ENCODE peak calls at places on chromosomes 7 and 10, in six cellular contexts. W is IMR-90, I is neuronal stem cell, Y is H1, U is mesenchymal stem cell, V is H9. K is an unnamed sample.

GRCh38 chr7:110856704-110857103 is 234.2 kb upstream of the LRRN3 start:
- DNase-seq in W (peak), I (no peak), Y (no peak), U (peak), V (no peak), K (no peak)

GRCh38 chr7:85815511-85815910 is 628.7 kb upstream of the SEMA3D start:
- DNase-seq in W (no peak), I (no peak), Y (no peak), U (no peak), V (no peak), K (no peak)

GRCh38 chr7:11168622-11169170 is 195.0 kb downstream of the PHF14 start:
- DNase-seq in W (no peak), I (no peak), Y (no peak), U (no peak), V (no peak), K (no peak)

GRCh38 chr7:77531038-77531437 is 6.1 kb upstream of the PTPN12 start:
- DNase-seq in W (no peak), I (no peak), Y (no peak), U (no peak), V (no peak), K (no peak)

GRCh38 chr10:69866246-69866687 is 64.6 kb downstream of the COL13A1 start:
- DNase-seq in W (no peak), I (no peak), Y (no peak), U (no peak), V (no peak), K (no peak)

GRCh38 chr10:114767589-114768393 is 53.8 kb upstream of the FHIP2A start:
- DNase-seq in W (peak), I (no peak), Y (no peak), U (no peak), V (peak), K (peak)

GRCh38 chr7:131424219-131424822 is 96.6 kb downstream of the MKLN1 start:
- DNase-seq in W (peak), I (no peak), Y (no peak), U (peak), V (no peak), K (peak)

GRCh38 chr7:95601324-95601723 is 5.0 kb upstream of the PDK4 start:
- DNase-seq in W (no peak), I (no peak), Y (no peak), U (no peak), V (no peak), K (no peak)

GRCh38 chr10:92486637-92487036 is 87.3 kb downstream of the IDE start:
- DNase-seq in W (no peak), I (no peak), Y (no peak), U (peak), V (no peak), K (no peak)

GRCh38 chr7:102992820-102993531 is 80.2 kb downstream of the LRRC17 start:
- DNase-seq in W (peak), I (no peak), Y (no peak), U (peak), V (no peak), K (peak)

GRCh38 chr7:155983176-155983815 is 171.0 kb upstream of the SHH start:
- DNase-seq in W (no peak), I (no peak), Y (no peak), U (no peak), V (peak), K (no peak)

GRCh38 chr10:79429751-79430150 is 15.7 kb downstream of the ZCCHC24 start:
- DNase-seq in W (no peak), I (no peak), Y (no peak), U (no peak), V (no peak), K (no peak)

GRCh38 chr7:119377-120163 is 72.8 kb upstream of the FAM20C start:
- DNase-seq in W (no peak), I (no peak), Y (no peak), U (peak), V (no peak), K (no peak)

GRCh38 chr10:30111340-30111980 is 52.1 kb upstream of the JCAD start:
- DNase-seq in W (peak), I (no peak), Y (no peak), U (no peak), V (no peak), K (no peak)

GRCh38 chr7:158085741-158086695 is 501.6 kb downstream of the PTPRN2 start:
- DNase-seq in W (no peak), I (no peak), Y (no peak), U (no peak), V (no peak), K (no peak)

GRCh38 chr7:144786079-144786478 is 49.8 kb downstream of the TPK1 start:
- DNase-seq in W (no peak), I (no peak), Y (no peak), U (no peak), V (no peak), K (no peak)

GRCh38 chr7:33748793-33749192 is 156.5 kb upstream of the BMPER start:
- DNase-seq in W (no peak), I (no peak), Y (no peak), U (no peak), V (no peak), K (peak)

DNA sequence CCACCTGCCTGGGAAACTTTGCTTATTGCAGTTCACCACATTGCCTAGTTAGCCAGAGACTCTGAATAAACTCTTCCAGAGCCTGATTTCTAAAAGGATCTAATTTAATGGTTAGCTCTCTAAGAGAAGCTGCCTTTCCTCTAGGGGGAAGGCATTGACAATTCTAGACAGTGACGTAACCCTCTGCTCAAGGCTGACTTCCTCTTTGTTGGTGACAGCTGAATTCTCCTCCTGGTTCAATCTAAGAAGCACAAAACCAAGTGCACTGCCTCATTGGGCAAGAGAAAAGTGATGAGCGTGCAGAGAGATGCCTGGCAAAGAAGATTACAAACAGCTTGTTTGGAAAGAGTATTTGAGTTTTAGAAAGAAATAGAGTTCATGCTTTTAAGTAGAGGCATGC is 102.7 kb downstream of the MACC1 start:
- DNase-seq in W (no peak), I (peak), Y (no peak), U (peak), V (no peak), K (no peak)
- H3K4ac ChIP-seq in W (no peak), I (no peak), Y (no peak), U (no peak), V (no peak), K (no peak)

GRCh38 chr7:25835191-25835590 is 316.8 kb upstream of the NFE2L3 start:
- DNase-seq in W (peak), I (no peak), Y (no peak), U (peak), V (no peak), K (no peak)
- H3K14ac ChIP-seq in W (no peak), I (no peak), Y (no peak), U (no peak), V (no peak), K (peak)

GRCh38 chr10:110530131-110530831 is 32.6 kb downstream of the DUSP5 start:
- DNase-seq in W (no peak), I (peak), Y (peak), U (peak), V (peak), K (peak)
- H3K4ac ChIP-seq in W (peak), I (no peak), Y (peak), U (no peak), V (no peak), K (no peak)

GRCh38 chr7:22654836-22655235 is 72.2 kb upstream of the IL6 start:
- DNase-seq in W (peak), I (no peak), Y (no peak), U (no peak), V (no peak), K (peak)

GRCh38 chr7:22651036-22651435 is 76.0 kb upstream of the IL6 start:
- DNase-seq in W (peak), I (no peak), Y (no peak), U (no peak), V (no peak), K (peak)

GRCh38 chr7:22653981-22654380 is 73.0 kb upstream of the IL6 start:
- DNase-seq in W (no peak), I (no peak), Y (no peak), U (no peak), V (no peak), K (no peak)

GRCh38 chr7:22649686-22650085 is 77.3 kb upstream of the IL6 start:
- DNase-seq in W (no peak), I (no peak), Y (no peak), U (no peak), V (no peak), K (no peak)

DNA sequence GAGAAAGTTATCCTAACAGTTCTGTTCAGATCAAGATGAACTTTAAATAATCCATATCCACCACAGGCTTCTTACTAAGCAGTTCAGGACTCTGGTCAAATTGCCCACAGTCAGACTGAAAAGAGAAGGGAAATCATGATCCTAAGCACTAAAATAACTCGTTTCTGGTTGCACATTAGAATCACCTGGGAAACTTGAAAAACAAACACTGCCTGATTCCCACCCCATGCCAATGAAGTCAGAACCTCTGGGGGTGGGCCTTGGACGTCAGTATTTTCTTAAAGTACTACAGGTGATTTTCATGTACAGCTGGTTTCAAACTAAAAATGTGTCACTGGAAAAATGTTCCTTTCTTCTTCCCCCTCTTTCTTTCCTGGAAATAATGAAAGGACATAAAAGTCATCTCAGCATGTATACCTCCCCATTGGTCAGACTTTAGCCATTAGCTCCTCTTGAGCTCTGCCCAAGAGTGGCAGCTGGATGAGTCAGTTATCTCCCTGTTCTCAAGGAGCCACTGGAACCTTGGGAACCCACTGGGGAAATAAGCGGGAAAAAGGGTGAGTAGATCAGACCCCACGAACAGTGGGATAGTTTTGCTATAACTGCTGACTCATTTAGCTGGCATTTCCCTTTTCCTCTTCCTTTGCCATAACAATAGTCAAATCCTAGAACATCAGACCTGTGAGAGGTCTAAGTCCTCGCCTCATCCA is 75.3 kb upstream of the IL6 start:
- DNase-seq in W (peak), I (no peak), Y (no peak), U (peak), V (no peak), K (peak)
- H3K14ac ChIP-seq in W (peak), I (no peak), Y (no peak), U (no peak), V (no peak), K (no peak)

GRCh38 chr7:27243340-27244163 is 950 bp downstream of the EVX1 start:
- DNase-seq in W (no peak), I (no peak), Y (no peak), U (no peak), V (peak), K (no peak)

GRCh38 chr7:27241189-27242045 is 1.2 kb upstream of the EVX1 start:
- DNase-seq in W (no peak), I (no peak), Y (no peak), U (no peak), V (peak), K (no peak)

GRCh38 chr7:27244488-27245123 is 2.0 kb downstream of the EVX1 start:
- DNase-seq in W (no peak), I (no peak), Y (no peak), U (no peak), V (peak), K (no peak)

GRCh38 chr7:27242046-27242579 is 489 bp upstream of the EVX1 start:
- DNase-seq in W (no peak), I (no peak), Y (no peak), U (no peak), V (no peak), K (no peak)

GRCh38 chr7:27242580-27243339 is at the start of gene EVX1:
- DNase-seq in W (peak), I (no peak), Y (no peak), U (peak), V (peak), K (no peak)
- H3K4ac ChIP-seq in W (no peak), I (no peak), Y (peak), U (no peak), V (no peak), K (no peak)

GRCh38 chr10:31595992-31596391 is 277.0 kb downstream of the ZEB1 start:
- DNase-seq in W (no peak), I (no peak), Y (no peak), U (no peak), V (no peak), K (no peak)
- H3K14ac ChIP-seq in W (no peak), I (no peak), Y (no peak), U (no peak), V (no peak), K (no peak)

GRCh38 chr10:90302758-90303443 is 554.9 kb downstream of the HTR7 start:
- DNase-seq in W (no peak), I (no peak), Y (no peak), U (no peak), V (no peak), K (no peak)
- H3K4ac ChIP-seq in W (no peak), I (no peak), Y (no peak), U (no peak), V (no peak), K (no peak)

DNA sequence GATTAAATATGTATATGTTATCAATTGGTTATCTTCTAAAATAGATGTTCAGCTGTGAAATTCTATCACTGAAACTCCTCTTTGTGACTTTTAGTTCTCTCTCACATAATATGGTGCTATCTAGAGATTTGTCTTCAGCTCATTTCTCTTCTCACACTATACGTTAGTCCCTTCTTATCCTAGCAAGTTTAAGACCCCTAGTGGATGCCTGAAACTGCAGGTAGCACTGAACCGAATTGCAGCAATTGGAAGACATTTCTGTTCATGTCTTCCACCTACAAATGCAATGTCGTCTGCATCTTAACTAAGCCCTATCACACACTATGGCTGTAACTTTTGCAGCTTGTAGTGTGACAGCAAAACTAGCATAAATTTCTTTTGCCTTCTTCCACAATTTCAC is 442.7 kb upstream of the POM121L12 start:
- DNase-seq in W (no peak), I (no peak), Y (no peak), U (no peak), V (no peak), K (no peak)
- H3K14ac ChIP-seq in W (no peak), I (no peak), Y (no peak), U (no peak), V (no peak), K (no peak)

GRCh38 chr10:112949128-112949823 is 771 bp upstream of the TCF7L2 start:
- DNase-seq in W (peak), I (no peak), Y (no peak), U (peak), V (no peak), K (peak)

GRCh38 chr10:112949875-112950507 is at the start of gene TCF7L2:
- DNase-seq in W (peak), I (peak), Y (peak), U (peak), V (peak), K (peak)

GRCh38 chr10:112952282-112952991 is 2.4 kb downstream of the TCF7L2 start:
- DNase-seq in W (peak), I (no peak), Y (no peak), U (peak), V (no peak), K (peak)

GRCh38 chr10:112951349-112952281 is 1.6 kb downstream of the TCF7L2 start:
- DNase-seq in W (peak), I (peak), Y (no peak), U (peak), V (peak), K (peak)

GRCh38 chr10:112950714-112951348 is 784 bp downstream of the TCF7L2 start:
- DNase-seq in W (peak), I (no peak), Y (no peak), U (peak), V (no peak), K (peak)
- H3K4ac ChIP-seq in W (peak), I (no peak), Y (no peak), U (no peak), V (no peak), K (peak)